ENCODE peak calls at places on chromosomes 7 and 10, in six cellular contexts. E is fibroblast of lung, K is lower lobe of right lung, Y is transverse colon, C is cardiac fibroblast, W is mesendoderm. M is an unnamed sample.

GRCh38 chr10:130396044-130396443 is 259.9 kb downstream of the GLRX3 start:
- DNase-seq in Y (no peak), W (no peak), E (no peak), K (no peak), C (no peak), M (no peak)

GRCh38 chr7:92768501-92769360 is 67.6 kb downstream of the CDK6 start:
- DNase-seq in C (peak; percentile 64), Y (no peak), W (no peak), K (no peak), E (no peak), M (no peak)

GRCh38 chr10:22969704-22970103 is 41.9 kb downstream of the ARMC3 start:
- DNase-seq in C (no peak), Y (no peak), W (no peak), K (no peak), E (no peak), M (no peak)

GRCh38 chr7:74604326-74605020 is 53.0 kb upstream of the GTF2I start:
- DNase-seq in W (no peak), C (no peak), K (peak; percentile 75), E (no peak), Y (peak; percentile 67), M (no peak)

GRCh38 chr10:77173615-77174461 is 463.8 kb downstream of the KCNMA1 start:
- DNase-seq in Y (peak; percentile 80), W (peak; percentile 92), K (peak; percentile 61), C (peak; percentile 89), E (peak; percentile 85), M (peak; percentile 83)

GRCh38 chr10:122555431-122555830 is 5.1 kb upstream of the DMBT1 start:
- DNase-seq in Y (no peak), E (no peak), K (no peak), W (no peak), C (no peak), M (no peak)

GRCh38 chr10:132417957-132418441 is 21.0 kb downstream of the PWWP2B start:
- DNase-seq in K (peak; percentile 63), E (no peak), C (peak; percentile 19), Y (peak; percentile 66), W (peak; percentile 47), M (no peak)

GRCh38 chr7:66110861-66111260 is 3.8 kb upstream of the CRCP start:
- DNase-seq in K (no peak), W (peak; percentile 16), Y (no peak), E (peak; percentile 76), C (peak; percentile 98), M (peak; percentile 93)

GRCh38 chr7:70271617-70272081 is 673.4 kb downstream of the AUTS2 start:
- DNase-seq in W (no peak), Y (no peak), E (peak; percentile 26), K (no peak), C (no peak), M (no peak)

GRCh38 chr7:19111474-19112143 is 5.8 kb downstream of the TWIST1 start:
- DNase-seq in E (no peak), W (peak; percentile 37), Y (no peak), C (no peak), K (no peak), M (no peak)

GRCh38 chr10:122656741-122657140 is 42.9 kb downstream of the C10orf120 start:
- DNase-seq in E (no peak), W (no peak), Y (no peak), K (no peak), C (no peak), M (no peak)

GRCh38 chr7:33157781-33158180 is 28.4 kb downstream of the BBS9 start:
- DNase-seq in E (peak; percentile 29), C (no peak), W (no peak), Y (no peak), K (no peak), M (no peak)

GRCh38 chr7:33076737-33077136 is 14.2 kb upstream of the NT5C3A start:
- DNase-seq in C (no peak), K (no peak), W (no peak), Y (no peak), E (no peak), M (no peak)

GRCh38 chr7:66815976-66816375 is 75.4 kb downstream of the RABGEF1 start:
- DNase-seq in C (no peak), W (no peak), E (no peak), Y (no peak), K (no peak), M (no peak)

GRCh38 chr7:108395442-108395841 is 60.8 kb downstream of the NRCAM start:
- DNase-seq in E (no peak), W (no peak), C (no peak), K (no peak), Y (no peak), M (no peak)

GRCh38 chr7:79506481-79506880 is 53.0 kb upstream of the MAGI2 start:
- DNase-seq in C (peak; percentile 57), K (no peak), E (no peak), Y (no peak), W (peak; percentile 92), M (peak; percentile 33)

GRCh38 chr10:45464958-45465567 is 91.0 kb downstream of the ALOX5 start:
- DNase-seq in Y (peak; percentile 86), K (peak; percentile 82), E (peak; percentile 71), W (peak; percentile 70), C (peak; percentile 77), M (peak; percentile 66)

GRCh38 chr10:8037941-8038894 is 16.3 kb upstream of the GATA3 start:
- DNase-seq in W (peak; percentile 47), E (no peak), K (no peak), Y (no peak), C (no peak), M (no peak)

GRCh38 chr7:46035166-46035565 is 114.1 kb upstream of the IGFBP3 start:
- DNase-seq in W (no peak), E (no peak), C (no peak), K (no peak), Y (no peak), M (no peak)

GRCh38 chr7:136067277-136067676 is 90.1 kb upstream of the MTPN start:
- DNase-seq in E (no peak), K (no peak), W (no peak), C (no peak), Y (no peak), M (no peak)
- H3K4me3 ChIP-seq in E (no peak overlapping the region), K (no peak overlapping the region), W (no peak overlapping the region), C (no peak overlapping the region), Y (no peak overlapping the region), M (no peak overlapping the region)

DNA sequence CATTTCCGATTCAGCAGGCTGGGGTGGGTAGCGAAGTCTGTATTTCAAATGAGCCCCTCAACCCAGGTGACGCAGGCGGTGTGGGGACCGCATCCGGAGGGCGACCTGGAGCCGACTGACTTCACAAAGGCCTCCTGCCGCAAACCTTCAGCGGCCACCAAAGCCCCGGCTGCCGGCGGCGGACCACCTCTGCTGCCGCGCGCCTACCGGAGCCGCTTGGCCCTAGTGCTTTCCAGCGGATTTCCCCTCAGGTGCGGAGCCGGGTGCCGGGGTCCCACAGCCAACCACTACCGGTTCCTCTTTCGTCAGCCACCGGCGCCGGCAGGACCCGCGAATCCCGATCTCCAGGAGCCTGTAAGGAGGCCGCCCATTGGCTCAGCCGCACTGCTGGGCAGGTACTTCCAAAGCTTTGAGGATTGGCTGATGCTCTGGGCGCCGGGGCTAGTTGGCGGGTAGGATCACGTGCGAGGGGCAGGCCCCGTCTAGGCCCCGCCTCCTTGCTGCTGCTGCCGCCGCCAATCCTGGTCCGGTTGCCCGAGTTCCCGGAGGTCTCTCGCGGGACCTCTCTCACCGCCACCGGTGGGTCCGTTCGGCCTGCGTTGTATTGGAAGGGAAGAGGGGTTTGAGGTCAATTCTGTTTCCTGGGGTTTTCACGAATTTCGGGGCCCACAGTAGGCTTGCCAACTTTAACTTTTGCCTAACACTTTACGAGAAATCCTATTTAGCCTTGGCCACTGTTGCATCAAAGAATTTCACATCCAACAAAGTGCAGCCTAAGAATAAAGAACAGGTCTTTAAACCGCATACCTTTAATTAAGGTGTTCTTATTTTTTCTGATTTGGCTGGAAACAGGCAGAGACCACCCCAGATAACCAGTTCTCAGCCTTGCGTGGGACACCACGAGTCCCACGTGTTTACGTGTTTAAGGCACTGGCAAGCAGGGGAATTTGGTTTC is at the start of gene GSTO2:
- DNase-seq in C (peak; percentile 91), E (peak; percentile 99), K (peak; percentile 100), Y (peak; percentile 99), W (peak; percentile 100), M (peak; percentile 100)
- H3K4me3 ChIP-seq in C (peak within 1 kb of the TSS; percentile 78), E (peak within 1 kb of the TSS; percentile 75), K (peak within 1 kb of the TSS; percentile 84), Y (peak within 1 kb of the TSS; percentile 99), W (peak within 1 kb of the TSS; percentile 54), M (peak within 1 kb of the TSS; percentile 84)

DNA sequence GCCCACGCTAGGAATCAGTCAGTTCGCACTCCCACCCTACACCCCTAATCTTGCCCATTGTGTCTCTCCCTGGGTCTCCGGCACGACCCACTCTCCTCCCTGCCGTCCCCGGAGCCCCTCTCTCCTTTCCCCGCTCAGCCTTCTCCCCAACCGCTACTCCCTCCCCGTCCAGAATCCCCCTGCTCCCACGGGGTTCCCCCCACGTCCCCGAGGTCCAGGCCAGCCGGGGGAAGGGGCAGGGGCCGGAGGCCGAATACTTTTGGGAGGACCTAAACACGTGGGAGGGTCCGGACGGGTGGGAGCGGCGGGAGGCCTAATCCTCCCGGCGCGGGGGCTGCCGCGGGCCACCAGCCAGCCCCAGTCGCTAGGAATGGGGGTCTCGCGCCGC is 560 bp downstream of the RARRES2 start:
- DNase-seq in E (no peak), Y (no peak), K (no peak), C (no peak), W (no peak), M (no peak)
- H3K4me3 ChIP-seq in E (no peak overlapping the region), Y (peak overlapping the region; percentile 47), K (peak overlapping the region; percentile 62), C (peak overlapping the region; percentile 50), W (peak overlapping the region; percentile 37), M (peak overlapping the region; percentile 30)

GRCh38 chr10:78264361-78264760 is 230.7 kb downstream of the RPS24 start:
- DNase-seq in W (no peak), E (no peak), C (no peak), Y (no peak), K (no peak), M (no peak)

GRCh38 chr10:78269061-78269460 is 235.4 kb downstream of the RPS24 start:
- DNase-seq in C (no peak), E (no peak), K (no peak), W (no peak), Y (no peak), M (no peak)

GRCh38 chr10:78267070-78267469 is 233.4 kb downstream of the RPS24 start:
- DNase-seq in K (no peak), Y (no peak), W (no peak), C (no peak), E (peak; percentile 46), M (no peak)

GRCh38 chr10:78263521-78263988 is 229.9 kb downstream of the RPS24 start:
- DNase-seq in C (peak; percentile 88), K (no peak), E (no peak), W (no peak), Y (no peak), M (peak; percentile 49)

GRCh38 chr10:78267598-78267997 is 233.9 kb downstream of the RPS24 start:
- DNase-seq in Y (no peak), E (peak; percentile 35), C (peak; percentile 43), K (no peak), W (peak; percentile 63), M (peak; percentile 31)
- H3K4me3 ChIP-seq in Y (no peak overlapping the region), E (no peak overlapping the region), C (no peak overlapping the region), K (no peak overlapping the region), W (no peak overlapping the region), M (no peak overlapping the region)

GRCh38 chr7:43868181-43868580 is 1.1 kb downstream of the MRPS24 start:
- DNase-seq in K (no peak), E (no peak), Y (peak; percentile 42), W (no peak), C (no peak), M (no peak)
- H3K4me3 ChIP-seq in K (peak overlapping the region; percentile 79), E (peak overlapping the region; percentile 68), Y (peak overlapping the region; percentile 95), W (no peak overlapping the region), C (peak overlapping the region; percentile 79), M (peak overlapping the region; percentile 71)

M was measured in astrocyte of the spinal cord.